ENCODE peak calls at places on chromosomes 2 and 18, in seven cellular contexts. O, Z, L, T, U, Q and M are unnamed samples.

GRCh38 chr2:172211507-172211906 is 108.8 kb upstream of the DLX2 start:
- DNase-seq in O (no peak), Z (no peak), L (no peak), T (peak; percentile 72), U (no peak), Q (no peak), M (no peak)

GRCh38 chr2:117963446-117963845 is 50.4 kb downstream of the CCDC93 start:
- DNase-seq in O (no peak), Z (no peak), L (no peak), T (no peak), U (no peak), Q (no peak), M (no peak)

GRCh38 chr2:112147382-112147781 is 9.2 kb downstream of the FBLN7 start:
- DNase-seq in O (peak; percentile 50), Z (no peak), L (no peak), T (no peak), U (no peak), Q (no peak), M (no peak)

GRCh38 chr2:152418688-152419087 is 83.7 kb downstream of the FMNL2 start:
- DNase-seq in O (peak; percentile 51), Z (no peak), L (no peak), T (no peak), U (no peak), Q (no peak), M (no peak)

GRCh38 chr18:5584751-5585417 is 41.1 kb upstream of the EPB41L3 start:
- DNase-seq in O (peak; percentile 16), Z (no peak), L (no peak), T (peak; percentile 41), U (no peak), Q (no peak), M (no peak)

GRCh38 chr2:239163306-239164070 is 237.3 kb downstream of the HDAC4 start:
- DNase-seq in O (no peak), Z (peak; percentile 2), L (no peak), T (no peak), U (no peak), Q (no peak), M (no peak)

GRCh38 chr18:61397222-61397621 is 64.0 kb downstream of the CDH20 start:
- DNase-seq in O (no peak), Z (no peak), L (no peak), T (no peak), U (no peak), Q (no peak), M (no peak)

GRCh38 chr2:119426801-119427395 is 4.8 kb upstream of the TMEM37 start:
- DNase-seq in O (no peak), Z (peak; percentile 82), L (no peak), T (no peak), U (no peak), Q (no peak), M (no peak)

GRCh38 chr2:224584111-224584764 is 925 bp downstream of the CUL3 start:
- DNase-seq in O (peak; percentile 41), Z (peak; percentile 58), L (no peak), T (peak; percentile 55), U (peak; percentile 23), Q (no peak), M (no peak)

GRCh38 chr18:31206787-31207381 is 44.2 kb upstream of the DSC1 start:
- DNase-seq in O (no peak), Z (peak; percentile 85), L (peak; percentile 55), T (peak; percentile 47), U (no peak), Q (no peak), M (no peak)

GRCh38 chr2:27369471-27370025 is 590 bp downstream of the EIF2B4 start:
- DNase-seq in O (peak; percentile 64), Z (no peak), L (peak; percentile 61), T (peak; percentile 64), U (no peak), Q (peak; percentile 26), M (no peak)

GRCh38 chr18:57839942-57840381 is 36.8 kb upstream of the ATP8B1 start:
- DNase-seq in O (peak; percentile 52), Z (no peak), L (no peak), T (peak; percentile 77), U (no peak), Q (no peak), M (no peak)